ENCODE peak calls at places on chromosomes 12 and 14, in seven cellular contexts. E is kidney, T is A549, X is psoas muscle, G is fibroblast of lung, O is HAP-1, B is mammary epithelial cell. N is an unnamed sample. For H3K9me3, the result is how much of the 10 kb centered on the place peaks cover.

GRCh38 chr14:92883066-92883465 is 39.9 kb upstream of the CHGA start:
- DNase-seq in E (no peak), T (no peak), X (no peak), G (no peak), O (no peak), B (no peak), N (no peak)

GRCh38 chr14:22650960-22651521 is 6.9 kb upstream of the OR6J1 start:
- DNase-seq in E (no peak), T (no peak), X (no peak), G (peak), O (no peak), B (peak), N (no peak)

GRCh38 chr14:104323551-104324175 is 185.3 kb downstream of the KIF26A start:
- DNase-seq in E (no peak), T (no peak), X (no peak), G (no peak), O (no peak), B (no peak), N (no peak)

GRCh38 chr12:119877639-119877948 is 474 bp upstream of the CIT start:
- DNase-seq in E (no peak), T (no peak), X (no peak), G (no peak), O (no peak), B (no peak), N (no peak)

GRCh38 chr12:91357381-91357780 is 174.8 kb upstream of the DCN start:
- DNase-seq in E (no peak), T (no peak), X (no peak), G (no peak), O (no peak), B (no peak), N (no peak)

GRCh38 chr12:131583085-131583712 is 127.7 kb upstream of the SFSWAP start:
- DNase-seq in E (no peak), T (no peak), X (no peak), G (no peak), O (no peak), B (no peak), N (no peak)

GRCh38 chr14:62017651-62018230 is 255.5 kb downstream of the SNAPC1 start:
- DNase-seq in E (no peak), T (no peak), X (no peak), G (no peak), O (no peak), B (peak), N (no peak)

GRCh38 chr12:69008510-69008909 is 75.5 kb upstream of the CPM start:
- DNase-seq in E (no peak), T (no peak), X (no peak), G (peak), O (no peak), B (peak), N (no peak)

GRCh38 chr12:52054231-52054837 is 3.1 kb downstream of the NR4A1 start:
- DNase-seq in E (no peak), T (no peak), X (no peak), G (peak), O (no peak), B (no peak), N (no peak)

GRCh38 chr12:112352921-112353320 is 29.3 kb downstream of the HECTD4 start:
- DNase-seq in E (no peak), T (no peak), X (no peak), G (no peak), O (no peak), B (peak), N (no peak)

GRCh38 chr14:39006721-39007410 is 96.2 kb downstream of the SEC23A start:
- DNase-seq in E (no peak), T (no peak), X (no peak), G (peak), O (no peak), B (no peak), N (no peak)

GRCh38 chr14:102708494-102708893 is 68.8 kb upstream of the TRAF3 start:
- DNase-seq in E (no peak), T (no peak), X (no peak), G (no peak), O (no peak), B (no peak), N (no peak)

GRCh38 chr14:55129086-55129427 is at the start of gene LGALS3:
- DNase-seq in E (peak), T (peak), X (peak), G (peak), O (peak), B (peak), N (peak)

GRCh38 chr12:107404981-107405380 is 280.6 kb upstream of the PWP1 start:
- DNase-seq in E (no peak), T (peak), X (no peak), G (peak), O (peak), B (peak), N (peak)

GRCh38 chr12:1852076-1852475 is 31.7 kb downstream of the LRTM2 start:
- DNase-seq in E (no peak), T (no peak), X (no peak), G (no peak), O (no peak), B (no peak), N (no peak)

GRCh38 chr12:93098077-93098476 is 169.0 kb upstream of the EEA1 start:
- DNase-seq in E (no peak), T (no peak), X (peak), G (peak), O (no peak), B (no peak), N (peak)

GRCh38 chr12:91778938-91779400 is 366.7 kb downstream of the BTG1 start:
- DNase-seq in E (no peak), T (peak), X (no peak), G (peak), O (no peak), B (peak), N (peak)

GRCh38 chr14:27012641-27013040 is 414.8 kb upstream of the NOVA1 start:
- DNase-seq in E (no peak), T (no peak), X (no peak), G (no peak), O (no peak), B (no peak), N (no peak)

GRCh38 chr12:118429703-118430383 is 53.5 kb downstream of the SUDS3 start:
- DNase-seq in E (no peak), T (no peak), X (no peak), G (no peak), O (no peak), B (no peak), N (no peak)

GRCh38 chr14:36238666-36239363 is 62.3 kb upstream of the PTCSC3 start:
- DNase-seq in E (no peak), T (no peak), X (no peak), G (peak), O (no peak), B (peak), N (peak)

GRCh38 chr14:104882325-104882973 is 17.4 kb downstream of the CEP170B start:
- DNase-seq in E (peak), T (peak), X (peak), G (no peak), O (peak), B (peak), N (peak)

GRCh38 chr14:90995785-90996184 is 64.7 kb downstream of the RPS6KA5 start:
- DNase-seq in E (no peak), T (no peak), X (no peak), G (no peak), O (no peak), B (no peak), N (peak)

GRCh38 chr14:90993792-90994191 is 66.6 kb downstream of the RPS6KA5 start:
- DNase-seq in E (no peak), T (no peak), X (no peak), G (no peak), O (no peak), B (no peak), N (no peak)

GRCh38 chr14:91004987-91005386 is 55.5 kb downstream of the RPS6KA5 start:
- DNase-seq in E (no peak), T (no peak), X (no peak), G (no peak), O (no peak), B (no peak), N (no peak)

GRCh38 chr14:90996967-90997366 is 63.5 kb downstream of the RPS6KA5 start:
- DNase-seq in E (no peak), T (no peak), X (no peak), G (no peak), O (no peak), B (no peak), N (no peak)

DNA sequence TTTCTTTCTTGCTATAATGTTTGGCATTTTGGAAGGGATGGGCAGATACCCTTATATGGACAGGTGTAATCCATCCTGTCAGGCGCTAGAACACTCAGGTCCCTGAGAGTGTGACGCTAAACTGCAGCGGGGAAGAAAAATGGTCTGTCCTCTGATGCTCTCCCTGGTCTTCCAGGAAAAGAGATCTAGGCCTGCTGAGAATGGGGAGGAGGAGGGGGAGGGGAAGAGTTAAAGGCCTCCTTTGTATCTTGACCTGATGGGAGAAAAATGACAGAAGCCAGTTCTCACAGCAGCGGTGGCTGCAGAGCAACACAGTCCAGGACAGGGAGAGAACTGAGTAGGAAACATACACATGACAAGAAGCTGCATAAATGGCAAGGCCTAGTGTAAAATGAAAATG is 61.1 kb downstream of the RPS6KA5 start:
- DNase-seq in E (no peak), T (no peak), X (no peak), G (no peak), O (no peak), B (no peak), N (no peak)
- H3K4me3 ChIP-seq in E (no peak), T (no peak), X (no peak), G (no peak), O (no peak), B (no peak), N (no peak)

DNA sequence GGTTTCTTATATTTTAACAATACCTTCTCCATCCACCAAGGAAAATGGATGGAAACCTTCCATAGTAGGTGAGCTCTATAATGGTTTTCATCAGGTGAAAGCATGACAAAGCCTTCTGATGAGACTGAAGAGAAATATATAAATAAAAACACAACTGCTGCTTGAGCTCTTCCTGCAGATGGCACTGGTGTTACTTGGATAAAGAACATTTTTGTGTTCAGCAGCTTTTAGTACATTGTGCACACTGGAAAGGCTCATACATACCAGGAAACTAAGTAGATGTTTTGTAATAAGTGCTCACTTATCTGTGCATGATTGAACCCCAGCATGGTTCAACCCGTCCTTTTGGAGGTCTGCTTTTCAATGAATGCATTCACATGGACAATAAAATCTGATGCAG is 357.3 kb upstream of the MIS18BP1 start:
- DNase-seq in E (no peak), T (no peak), X (no peak), G (peak), O (peak), B (peak), N (no peak)
- H3K9me3 ChIP-seq in E (under half), T (under half), X (under half), G (under half), O (under half), B (under half), N (under half)

DNA sequence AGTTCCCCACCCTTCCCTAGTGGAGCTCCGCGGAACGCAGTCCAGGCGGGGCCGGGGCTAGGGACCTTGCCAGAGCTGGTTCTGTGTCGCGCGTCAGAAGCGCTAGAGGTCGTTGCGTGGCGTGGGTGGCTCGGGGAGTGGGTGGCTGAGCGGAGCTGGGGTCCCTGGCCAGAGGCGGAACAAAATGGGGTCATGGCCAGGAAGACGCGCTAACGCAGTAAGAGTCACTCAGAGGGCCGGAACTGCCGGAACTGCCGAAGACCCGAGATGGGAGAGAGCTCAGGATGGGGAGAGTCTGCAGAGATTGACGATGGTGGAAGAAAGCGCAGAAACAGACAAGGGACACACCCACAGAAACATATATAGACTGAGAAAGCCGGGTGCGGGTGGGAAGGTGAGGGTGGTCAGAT is 4.8 kb downstream of the DGKA start:
- DNase-seq in E (peak), T (no peak), X (peak), G (no peak), O (no peak), B (no peak), N (no peak)
- H3K4me3 ChIP-seq in E (peak), T (no peak), X (peak), G (no peak), O (no peak), B (no peak), N (no peak)

GRCh38 chr12:7292300-7292699 is 11.6 kb upstream of the ACSM4 start:
- DNase-seq in E (no peak), T (no peak), X (no peak), G (no peak), O (no peak), B (no peak), N (no peak)

GRCh38 chr12:7293670-7294069 is 10.2 kb upstream of the ACSM4 start:
- DNase-seq in E (no peak), T (no peak), X (no peak), G (no peak), O (no peak), B (no peak), N (no peak)

GRCh38 chr12:7295529-7295928 is 8.3 kb upstream of the ACSM4 start:
- DNase-seq in E (no peak), T (no peak), X (no peak), G (no peak), O (no peak), B (no peak), N (no peak)

GRCh38 chr12:7289743-7290142 is 14.1 kb upstream of the ACSM4 start:
- DNase-seq in E (no peak), T (no peak), X (no peak), G (no peak), O (no peak), B (no peak), N (no peak)
- H3K9me3 ChIP-seq in E (under half), T (under half), X (under half), G (under half), O (under half), B (under half), N (under half)

DNA sequence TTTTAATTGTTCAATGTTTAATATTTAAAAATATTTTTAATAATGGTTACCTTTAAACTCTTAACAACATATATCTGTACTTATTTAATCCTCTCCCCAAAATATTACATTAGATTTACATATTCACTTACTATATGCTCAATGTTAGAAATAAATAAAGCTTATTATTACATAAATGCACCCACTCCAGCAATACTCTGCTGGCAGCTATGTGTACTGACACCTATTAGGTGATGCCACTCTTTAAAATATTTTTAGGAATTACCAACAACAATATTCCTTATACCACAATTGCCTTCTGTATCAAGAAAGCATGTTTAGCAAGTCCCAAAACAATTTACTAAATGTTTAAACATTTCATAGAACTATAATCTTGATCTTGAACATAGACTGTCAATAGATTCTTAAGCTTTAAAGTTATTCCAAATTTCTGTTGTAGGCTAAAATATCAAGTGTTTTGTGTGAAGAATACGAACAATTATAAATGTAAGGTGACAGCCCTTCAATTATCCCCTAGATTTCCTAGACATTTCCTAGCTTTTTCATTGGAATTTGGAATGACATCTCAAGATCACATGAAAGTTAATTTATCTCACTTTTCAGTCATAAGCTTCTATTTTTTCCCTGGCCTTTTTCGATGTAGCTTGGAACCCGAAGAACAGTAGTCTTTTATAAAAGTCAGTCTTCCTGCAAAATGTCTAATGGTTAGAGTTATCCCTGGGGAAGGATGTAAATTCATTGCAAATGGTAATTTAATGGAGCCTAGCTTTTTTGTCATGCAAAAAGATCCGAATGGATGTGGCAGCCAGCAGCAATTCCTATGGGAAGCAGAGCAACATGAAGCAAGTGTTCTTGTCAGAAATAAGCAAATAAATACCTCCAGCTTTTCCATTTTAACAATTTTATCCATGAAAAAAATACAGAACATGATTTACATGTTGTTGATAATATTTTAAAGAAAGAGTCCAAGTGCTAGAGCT is 907.5 kb upstream of the ATXN7L3B start:
- DNase-seq in E (no peak), T (no peak), X (no peak), G (no peak), O (peak), B (no peak), N (no peak)
- H3K4me3 ChIP-seq in E (no peak), T (no peak), X (no peak), G (no peak), O (no peak), B (no peak), N (no peak)

DNA sequence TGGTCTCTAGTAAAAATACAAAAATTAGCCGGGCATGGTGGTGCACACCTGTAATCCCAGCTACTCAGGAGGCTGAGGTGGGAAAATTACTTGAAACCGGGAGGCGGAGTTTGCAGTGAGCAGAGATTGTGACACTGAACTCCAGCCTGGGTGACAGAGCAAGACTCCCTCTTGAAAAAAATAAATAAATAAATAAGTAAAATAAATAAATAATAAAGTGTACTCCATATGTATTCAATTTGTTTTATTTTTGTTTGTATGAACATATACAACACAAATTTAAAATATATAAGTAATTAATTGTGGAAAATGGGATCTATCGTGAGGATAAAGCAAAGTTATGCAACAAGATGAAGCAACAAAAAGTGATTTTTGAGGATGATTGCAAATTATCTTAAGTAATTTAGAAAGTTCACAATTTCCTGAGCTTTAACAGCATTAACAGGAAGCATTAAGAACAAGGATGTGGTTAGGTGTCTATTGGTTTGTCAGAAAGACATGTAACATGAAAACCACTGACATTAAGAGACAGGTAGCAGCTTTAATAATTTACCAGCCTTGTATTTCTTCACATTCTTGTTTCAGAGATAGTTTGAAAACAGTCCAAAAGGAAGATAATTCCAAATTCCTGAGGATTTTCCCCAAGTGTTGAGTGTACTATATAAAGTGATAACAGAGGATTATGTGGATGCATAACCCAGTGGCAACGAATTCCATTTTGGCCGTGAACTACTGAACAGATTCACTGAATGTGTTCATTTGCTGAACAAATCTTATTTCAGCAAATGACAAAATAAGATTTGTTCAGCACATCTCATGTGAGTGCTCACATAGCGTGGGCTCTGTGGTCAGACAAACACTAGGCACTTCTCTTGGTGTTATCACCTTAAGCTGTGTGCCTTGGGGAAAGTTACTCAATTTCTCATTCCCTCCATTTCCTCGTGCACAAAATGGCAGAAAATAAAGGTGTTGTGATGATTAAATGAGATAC is 68.6 kb upstream of the RESF1 start:
- DNase-seq in E (no peak), T (no peak), X (no peak), G (no peak), O (no peak), B (no peak), N (no peak)
- H3K9me3 ChIP-seq in E (under half), T (under half), X (under half), G (under half), O (under half), B (under half), N (under half)

DNA sequence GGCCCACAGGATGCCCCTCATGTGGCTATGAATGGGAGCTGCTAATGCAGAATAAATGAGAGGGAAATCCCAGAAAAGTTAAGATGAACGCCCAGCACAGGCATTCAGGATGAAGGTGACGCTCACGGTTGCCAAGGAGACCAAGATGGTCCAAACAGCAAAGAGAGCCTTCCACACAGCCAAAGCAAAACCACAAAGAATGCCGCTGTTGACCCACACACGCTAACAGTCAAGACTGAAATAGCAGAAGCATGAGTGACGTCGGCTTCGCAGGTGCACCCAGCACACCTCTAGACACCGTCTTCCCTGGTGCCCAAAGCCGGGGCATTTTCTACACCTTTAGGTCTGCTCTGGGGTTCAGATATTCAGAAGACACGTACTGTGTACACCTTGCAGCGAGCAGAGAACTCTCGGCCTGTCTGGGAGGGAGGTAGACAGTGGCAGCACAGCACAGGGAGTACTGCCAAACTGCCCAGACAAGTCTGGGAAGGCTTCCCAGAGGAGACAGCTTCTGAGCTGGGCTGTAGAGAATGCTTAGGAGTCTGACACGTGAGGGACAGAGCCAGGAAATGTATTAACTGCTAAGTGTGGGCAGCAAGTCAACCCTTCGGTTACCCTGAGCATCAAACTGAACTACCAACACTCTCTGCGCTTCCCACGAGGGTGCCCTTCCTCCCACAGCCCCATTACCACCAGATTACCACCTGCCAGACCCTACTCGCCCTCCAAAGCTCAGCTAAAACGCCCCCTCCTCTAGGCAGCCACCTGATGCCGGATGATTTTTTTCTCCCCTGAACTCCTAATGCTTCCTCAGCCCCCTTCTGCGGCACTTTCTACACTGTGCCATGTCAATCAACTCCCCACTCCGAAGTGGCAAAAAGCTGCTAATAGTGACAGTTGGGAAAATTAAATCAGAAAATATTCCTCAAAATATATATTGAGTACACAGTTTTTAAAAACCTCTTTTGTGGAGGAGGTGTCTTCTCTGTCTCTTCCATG is 50.1 kb downstream of the CCDC88C start:
- DNase-seq in E (no peak), T (no peak), X (no peak), G (peak), O (no peak), B (peak), N (peak)
- H3K4me3 ChIP-seq in E (no peak), T (no peak), X (no peak), G (no peak), O (no peak), B (no peak), N (no peak)

N was measured in MG63.